ENCODE peak calls at places on chromosome 22, in eight cellular contexts. V is fibroblast of lung, K is heart left ventricle, R is cardiac muscle cell, L is NCI-H1436, A is AG10803, C is DND-41, P is thyroid gland. D is an unnamed sample.

GRCh38 chr22:26398741-26399153 is 30.3 kb upstream of the ASPHD2 start:
- DNase-seq in V (peak; percentile 70), K (peak; percentile 26), R (peak; percentile 85), L (peak; percentile 50), A (peak; percentile 78), C (peak; percentile 54), P (peak; percentile 43), D (peak; percentile 57)

GRCh38 chr22:24474221-24474620 is 20.9 kb upstream of the UPB1 start:
- DNase-seq in V (peak; percentile 68), K (no peak), R (peak; percentile 88), L (no peak), A (peak; percentile 91), C (no peak), P (no peak), D (no peak)

GRCh38 chr22:46092646-46093410 is 57.5 kb upstream of the PPARA start:
- DNase-seq in V (no peak), K (no peak), R (no peak), L (no peak), A (no peak), C (no peak), P (no peak), D (peak; percentile 16)

GRCh38 chr22:49240472-49240871 is 587.2 kb downstream of the BRD1 start:
- DNase-seq in V (no peak), K (no peak), R (no peak), L (no peak), A (no peak), C (no peak), P (no peak), D (no peak)

GRCh38 chr22:18999416-18999815 is 63.3 kb upstream of the PRODH start:
- DNase-seq in V (no peak), K (no peak), R (no peak), L (no peak), A (no peak), C (no peak), P (no peak), D (no peak)

GRCh38 chr22:29450222-29450621 is 11.8 kb downstream of the RFPL1 start:
- DNase-seq in V (no peak), K (no peak), R (no peak), L (no peak), A (no peak), C (no peak), P (no peak), D (no peak)

GRCh38 chr22:30843245-30843644 is 125.3 kb downstream of the MORC2 start:
- DNase-seq in V (peak; percentile 25), K (no peak), R (peak; percentile 24), L (no peak), A (no peak), C (no peak), P (no peak), D (no peak)

GRCh38 chr22:20405291-20405930 is 11.5 kb downstream of the ZNF74 start:
- DNase-seq in V (no peak), K (no peak), R (no peak), L (no peak), A (no peak), C (no peak), P (no peak), D (no peak)

GRCh38 chr22:44412136-44412731 is 85.8 kb downstream of the RTL6 start:
- DNase-seq in V (no peak), K (no peak), R (no peak), L (no peak), A (no peak), C (no peak), P (no peak), D (no peak)

D was measured in psoas muscle.